ENCODE peak calls at places on chromosomes 16 and 17, in nine cellular contexts. R, L, I, V, E, F, N, Y and J are unnamed samples. For H3K4me1 and H3K9me2, the result is how much of the 10 kb centered on the place peaks cover.

GRCh38 chr16:50585331-50585776 is 37.2 kb downstream of the NKD1 start:
- DNase-seq in L (no peak), E (no peak), Y (peak), I (no peak), R (no peak), F (no peak), V (peak), N (no peak), J (no peak)

GRCh38 chr16:17784073-17784472 is 313.3 kb upstream of the XYLT1 start:
- DNase-seq in F (peak), Y (peak), I (peak), E (no peak), V (peak), L (no peak), N (peak), R (peak), J (peak)

GRCh38 chr16:86496929-86497381 is 13.4 kb upstream of the FOXF1 start:
- DNase-seq in V (no peak), Y (no peak), N (no peak), I (no peak), E (no peak), F (no peak), L (no peak), R (peak), J (no peak)

GRCh38 chr16:88815901-88816589 is 4.3 kb upstream of the APRT start:
- DNase-seq in N (peak), E (no peak), Y (peak), F (peak), I (peak), R (peak), L (no peak), V (peak), J (peak)

GRCh38 chr17:81153340-81153803 is 11.9 kb upstream of the PVALEF start:
- DNase-seq in Y (no peak), R (no peak), V (peak), L (no peak), N (no peak), I (peak), F (peak), E (no peak), J (no peak)

GRCh38 chr16:66617010-66617434 is 12.5 kb downstream of the CMTM3 start:
- DNase-seq in I (no peak), E (no peak), Y (no peak), F (no peak), R (peak), N (no peak), V (no peak), L (no peak), J (no peak)

GRCh38 chr16:30786115-30786935 is 680 bp downstream of the ZNF629 start:
- DNase-seq in I (no peak), L (no peak), V (peak), F (no peak), R (peak), E (peak), N (peak), Y (peak), J (no peak)

GRCh38 chr17:54111576-54111975 is 288.8 kb downstream of the KIF2B start:
- DNase-seq in I (no peak), V (no peak), L (no peak), N (no peak), R (no peak), E (no peak), Y (no peak), F (no peak), J (no peak)

GRCh38 chr17:49555495-49556018 is 20.1 kb upstream of the NXPH3 start:
- DNase-seq in F (no peak), L (no peak), V (no peak), E (no peak), N (no peak), I (no peak), Y (peak), R (no peak), J (no peak)

GRCh38 chr16:85428168-85428898 is 184.8 kb upstream of the GSE1 start:
- DNase-seq in L (peak), Y (no peak), E (no peak), V (peak), F (peak), N (peak), I (peak), R (peak), J (peak)

GRCh38 chr16:58491-59439 is 5.1 kb downstream of the SNRNP25 start:
- DNase-seq in I (no peak), L (no peak), Y (no peak), R (no peak), V (no peak), F (no peak), E (no peak), N (no peak), J (no peak)

GRCh38 chr17:13792314-13792713 is 190.6 kb upstream of the HS3ST3A1 start:
- DNase-seq in I (no peak), F (no peak), R (no peak), L (no peak), V (peak), E (no peak), N (no peak), Y (no peak), J (no peak)

GRCh38 chr17:74873874-74874614 is 1.2 kb upstream of the FDXR start:
- DNase-seq in F (no peak), Y (no peak), V (peak), E (peak), I (no peak), N (peak), L (peak), R (no peak), J (peak)

GRCh38 chr17:36631022-36631421 is 29.6 kb downstream of the MRM1 start:
- DNase-seq in V (no peak), N (no peak), E (no peak), R (no peak), I (no peak), L (no peak), F (no peak), Y (no peak), J (no peak)

GRCh38 chr17:74712756-74713155 is at the start of gene CD300LF:
- DNase-seq in V (no peak), Y (no peak), F (no peak), I (no peak), L (no peak), N (no peak), R (no peak), E (no peak), J (no peak)

GRCh38 chr16:4661661-4662060 is 31.7 kb upstream of the NUDT16L1 start:
- DNase-seq in N (no peak), R (no peak), I (no peak), V (no peak), F (no peak), Y (no peak), L (no peak), E (no peak), J (no peak)

GRCh38 chr17:72345083-72345482 is 224.3 kb downstream of the SOX9 start:
- DNase-seq in L (no peak), I (no peak), V (no peak), N (no peak), F (no peak), E (no peak), Y (no peak), R (no peak), J (no peak)

GRCh38 chr17:81583589-81584337 is 31.6 kb upstream of the FAAP100 start:
- DNase-seq in L (no peak), N (peak), F (no peak), V (no peak), E (no peak), I (no peak), R (no peak), Y (no peak), J (no peak)

GRCh38 chr16:11972128-11972527 is 4.4 kb upstream of the SNX29 start:
- DNase-seq in V (peak), Y (no peak), E (no peak), R (peak), F (no peak), N (peak), I (no peak), L (no peak), J (no peak)

GRCh38 chr16:81096715-81097208 is 567 bp upstream of the GCSH start:
- DNase-seq in R (no peak), I (no peak), Y (no peak), F (no peak), N (no peak), L (no peak), E (no peak), V (no peak), J (no peak)

GRCh38 chr17:15999974-16000827 is 577 bp downstream of the TTC19 start:
- DNase-seq in I (no peak), F (no peak), L (no peak), R (peak), V (peak), N (peak), E (no peak), Y (peak), J (peak)

GRCh38 chr17:77178050-77178449 is 37.3 kb downstream of the SEC14L1 start:
- DNase-seq in V (no peak), Y (no peak), N (no peak), R (no peak), I (no peak), L (no peak), F (no peak), E (no peak), J (no peak)

GRCh38 chr16:381788-382717 is at the start of gene PGAP6:
- DNase-seq in N (peak), Y (peak), V (peak), I (peak), E (no peak), L (no peak), F (peak), R (peak), J (peak)

GRCh38 chr16:30963925-30964511 is 6.5 kb downstream of the SETD1A start:
- DNase-seq in R (no peak), Y (no peak), I (no peak), V (no peak), N (no peak), F (no peak), E (peak), L (no peak), J (no peak)

GRCh38 chr17:35795007-35795870 is at the start of gene MMP28:
- DNase-seq in F (no peak), I (no peak), V (peak), Y (peak), R (peak), E (no peak), L (no peak), N (peak), J (no peak)

GRCh38 chr16:85479972-85480726 is 133.0 kb upstream of the GSE1 start:
- DNase-seq in V (no peak), F (peak), Y (peak), I (peak), E (peak), L (no peak), N (no peak), R (peak), J (peak)

GRCh38 chr17:17560975-17561374 is 30.5 kb downstream of the PEMT start:
- DNase-seq in Y (no peak), N (no peak), V (no peak), E (no peak), L (no peak), I (no peak), R (no peak), F (no peak), J (no peak)

GRCh38 chr17:75830168-75831031 is 13.8 kb downstream of the UNC13D start:
- DNase-seq in R (peak), F (peak), Y (no peak), E (no peak), V (peak), L (no peak), N (peak), I (no peak), J (peak)

GRCh38 chr17:1487939-1488825 is 4.3 kb downstream of the MYO1C start:
- DNase-seq in E (peak), F (peak), L (no peak), I (peak), Y (peak), V (peak), N (peak), R (peak), J (peak)

GRCh38 chr17:38579934-38580333 is 25.8 kb downstream of the SRCIN1 start:
- DNase-seq in R (peak), E (no peak), L (no peak), V (peak), I (peak), F (peak), N (peak), Y (peak), J (no peak)

GRCh38 chr17:56595831-56596740 is 2.6 kb downstream of the NOG start:
- DNase-seq in F (no peak), V (peak), L (no peak), I (no peak), R (peak), E (peak), Y (peak), N (peak), J (no peak)

GRCh38 chr17:47301161-47301560 is 22.6 kb upstream of the EFCAB13 start:
- DNase-seq in Y (no peak), N (no peak), L (no peak), R (no peak), F (peak), I (no peak), V (no peak), E (no peak), J (no peak)

GRCh38 chr17:40832840-40833239 is 10.4 kb upstream of the KRT10 start:
- DNase-seq in L (no peak), N (no peak), V (no peak), I (no peak), E (no peak), F (no peak), R (peak), Y (no peak), J (no peak)

GRCh38 chr16:71882505-71883192 is 1.3 kb downstream of the ZNF821 start:
- DNase-seq in I (peak), Y (peak), L (peak), V (peak), N (peak), E (peak), R (peak), F (peak), J (peak)

GRCh38 chr17:77337150-77337549 is 196.4 kb downstream of the SEC14L1 start:
- DNase-seq in F (no peak), E (no peak), Y (no peak), I (no peak), R (no peak), V (peak), L (no peak), N (no peak), J (no peak)

GRCh38 chr16:75485230-75486013 is 9.8 kb downstream of the CHST6 start:
- DNase-seq in E (no peak), Y (no peak), N (no peak), L (no peak), F (no peak), R (no peak), I (no peak), V (no peak), J (peak)

GRCh38 chr17:64496786-64497564 is at the start of gene POLG2:
- DNase-seq in N (peak), V (peak), R (peak), Y (peak), F (peak), E (peak), L (peak), I (peak), J (peak)

GRCh38 chr17:63356275-63356905 is 89.7 kb downstream of the CYB561 start:
- DNase-seq in F (no peak), N (peak), V (peak), R (no peak), E (no peak), I (no peak), Y (peak), L (peak), J (no peak)

GRCh38 chr17:5226940-5227878 is 7.5 kb downstream of the SCIMP start:
- DNase-seq in N (no peak), E (no peak), Y (no peak), R (no peak), I (no peak), F (no peak), V (no peak), L (no peak), J (peak)
- H3K4me1 ChIP-seq in N (under half), E (under half), Y (under half), R (under half), I (under half), F (under half), V (under half), L (under half), J (half or more)

GRCh38 chr17:8828517-8828875 is 29.3 kb upstream of the MFSD6L start:
- DNase-seq in R (no peak), L (no peak), N (no peak), I (no peak), E (no peak), V (no peak), F (no peak), Y (no peak), J (no peak)

GRCh38 chr17:8830141-8830540 is 31.0 kb upstream of the MFSD6L start:
- DNase-seq in F (no peak), N (no peak), R (no peak), E (no peak), L (no peak), V (no peak), Y (no peak), I (no peak), J (no peak)

GRCh38 chr17:8829036-8829941 is 30.1 kb upstream of the MFSD6L start:
- DNase-seq in Y (no peak), R (no peak), L (no peak), V (no peak), E (no peak), F (no peak), N (no peak), I (no peak), J (no peak)

GRCh38 chr17:8832711-8833352 is 33.7 kb upstream of the MFSD6L start:
- DNase-seq in Y (peak), E (no peak), N (no peak), V (peak), I (no peak), F (peak), L (peak), R (peak), J (peak)

GRCh38 chr17:8831234-8831849 is 32.2 kb upstream of the MFSD6L start:
- DNase-seq in R (no peak), V (no peak), F (no peak), Y (no peak), N (no peak), E (no peak), I (no peak), L (no peak), J (no peak)
- H3K9me2 ChIP-seq in R (under half), V (under half), F (under half), Y (under half), N (under half), E (under half), I (under half), L (under half), J (under half)

GRCh38 chr17:50834126-50834785 is 1.1 kb upstream of the WFIKKN2 start:
- DNase-seq in I (no peak), Y (no peak), V (no peak), N (no peak), R (no peak), L (no peak), F (no peak), E (no peak), J (no peak)
- H2AFZ ChIP-seq in I (no peak), Y (no peak), V (no peak), N (no peak), R (peak), L (no peak), F (no peak), E (no peak), J (no peak)

GRCh38 chr17:78769200-78769773 is 12.8 kb downstream of the CYTH1 start:
- DNase-seq in L (no peak), V (no peak), E (no peak), I (no peak), N (no peak), Y (no peak), R (peak), F (peak), J (peak)
- H3K4me1 ChIP-seq in L (under half), V (under half), E (under half), I (half or more), N (under half), Y (under half), R (under half), F (under half), J (half or more)

GRCh38 chr17:29401237-29401636 is 11.1 kb downstream of the TAOK1 start:
- DNase-seq in R (no peak), F (no peak), N (no peak), E (no peak), L (no peak), I (no peak), V (no peak), Y (no peak), J (peak)

GRCh38 chr17:29400818-29401217 is 10.7 kb downstream of the TAOK1 start:
- DNase-seq in I (no peak), L (no peak), V (no peak), R (no peak), F (no peak), Y (no peak), E (no peak), N (no peak), J (no peak)

GRCh38 chr17:29394761-29395160 is 4.6 kb downstream of the TAOK1 start:
- DNase-seq in F (no peak), L (no peak), R (no peak), E (no peak), Y (no peak), I (no peak), N (no peak), V (no peak), J (no peak)

GRCh38 chr17:29399634-29400033 is 9.5 kb downstream of the TAOK1 start:
- DNase-seq in N (no peak), V (no peak), Y (no peak), I (no peak), R (no peak), F (no peak), E (no peak), L (no peak), J (no peak)
- H3K9me2 ChIP-seq in N (under half), V (under half), Y (under half), I (under half), R (under half), F (under half), E (under half), L (under half), J (under half)

DNA sequence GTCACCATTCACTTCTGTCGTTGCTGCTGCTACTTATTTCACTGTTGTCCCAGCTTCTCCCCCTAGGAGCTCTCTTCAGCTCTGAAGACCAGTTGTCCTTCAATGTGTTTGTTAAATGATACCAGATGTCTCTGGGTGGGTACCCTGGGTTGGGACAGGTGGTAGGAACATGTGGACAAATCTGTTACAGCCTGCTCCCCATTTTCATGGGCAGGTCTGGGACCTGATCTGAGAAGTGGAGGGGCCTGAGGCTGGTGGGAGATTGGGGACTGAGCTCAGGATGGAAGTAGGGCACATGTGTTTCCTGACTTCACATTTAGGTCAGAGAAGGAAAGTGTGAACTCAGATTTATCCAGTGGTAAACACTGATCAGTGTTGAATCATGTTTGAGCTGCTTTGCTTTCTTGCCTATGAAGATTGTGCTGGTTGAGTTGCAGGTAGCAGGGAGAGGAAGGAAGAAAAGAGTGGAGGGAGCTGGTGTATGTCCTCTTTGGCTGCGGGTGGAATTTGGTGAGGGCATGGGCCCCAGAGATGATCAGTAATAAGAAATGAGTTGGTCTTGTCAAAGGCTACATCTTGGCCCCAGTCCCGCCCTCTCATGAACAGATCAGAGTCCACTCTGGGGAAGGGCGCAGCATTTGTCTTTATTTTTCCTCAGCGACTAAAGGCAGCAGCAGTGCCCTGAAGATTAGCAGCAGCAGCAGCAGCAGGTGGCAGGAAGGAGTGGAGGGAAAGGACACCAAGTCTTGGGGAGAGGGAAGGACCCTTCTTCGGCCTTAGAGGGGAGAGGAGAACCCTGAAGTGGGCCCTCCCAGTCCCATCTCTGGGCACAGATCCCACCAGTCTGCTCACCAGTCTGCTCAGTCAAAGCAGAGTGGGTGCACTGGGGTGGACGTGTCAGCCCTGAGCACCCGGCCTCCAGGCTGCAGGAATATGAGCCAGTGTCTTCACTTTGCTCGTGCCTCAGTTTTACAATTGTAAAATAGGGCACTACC is 6.1 kb upstream of the EFTUD2 start:
- DNase-seq in N (no peak), Y (peak), F (no peak), R (no peak), L (no peak), E (peak), V (peak), I (no peak), J (no peak)
- H2AFZ ChIP-seq in N (no peak), Y (no peak), F (no peak), R (no peak), L (no peak), E (no peak), V (peak), I (no peak), J (no peak)

DNA sequence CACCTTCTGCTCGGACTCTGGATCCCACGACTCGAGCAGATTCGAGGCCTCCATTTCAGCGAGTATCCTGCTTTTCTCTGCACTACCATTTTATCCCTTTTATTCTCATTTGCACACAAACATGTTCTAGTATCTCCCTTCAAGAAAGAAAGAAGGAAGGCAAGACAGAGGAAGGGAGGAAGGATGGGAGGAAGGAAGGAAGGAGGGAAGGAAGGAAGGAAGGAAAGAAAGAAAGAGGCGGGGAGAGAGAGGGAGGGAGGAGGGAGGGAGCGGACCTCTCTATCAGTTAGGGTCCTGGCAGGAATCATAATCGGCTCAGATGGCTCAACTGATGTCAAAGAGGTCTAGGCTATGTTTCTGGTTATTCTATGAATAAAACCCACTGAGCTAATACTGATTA is 10.3 kb upstream of the KSR1 start:
- DNase-seq in I (no peak), E (no peak), R (no peak), V (no peak), F (no peak), Y (no peak), L (no peak), N (no peak), J (no peak)
- H3K4me1 ChIP-seq in I (under half), E (under half), R (under half), V (under half), F (under half), Y (under half), L (under half), N (under half), J (under half)